ENCODE peak calls at places on chromosomes 16 and 17, in four cellular contexts. X is H1, Y is transverse colon, G is K562. J is an unnamed sample.

GRCh38 chr17:72456026-72456569 is 335.3 kb downstream of the SOX9 start:
- DNase-seq in G (no peak), Y (peak; percentile 80), X (no peak), J (no peak)

GRCh38 chr16:81204794-81205680 is 33.5 kb upstream of the BCO1 start:
- DNase-seq in Y (peak; percentile 36), X (no peak), G (peak; percentile 65), J (no peak)

GRCh38 chr16:71927383-71927782 is 32.1 kb downstream of the IST1 start:
- DNase-seq in X (no peak), Y (peak; percentile 81), G (peak; percentile 26), J (no peak)

GRCh38 chr17:34354637-34355036 is 1.6 kb upstream of the CCL13 start:
- DNase-seq in G (no peak), Y (no peak), X (no peak), J (no peak)

GRCh38 chr17:62870581-62870964 is 62.5 kb upstream of the MARCHF10 start:
- DNase-seq in G (no peak), X (no peak), Y (no peak), J (no peak)

GRCh38 chr17:27591986-27592385 is 39.0 kb upstream of the LGALS9 start:
- DNase-seq in Y (no peak), G (no peak), X (no peak), J (no peak)

GRCh38 chr16:66197668-66198278 is 168.7 kb upstream of the CDH5 start:
- DNase-seq in G (no peak), Y (no peak), X (no peak), J (no peak)

GRCh38 chr17:37710344-37710886 is 34.4 kb downstream of the HNF1B start:
- DNase-seq in G (peak; percentile 44), Y (peak; percentile 94), X (peak; percentile 58), J (no peak)

GRCh38 chr17:55354010-55354409 is 67.6 kb downstream of the MMD start:
- DNase-seq in G (no peak), X (no peak), Y (no peak), J (no peak)

GRCh38 chr16:63578791-63579190 is 1542.6 kb upstream of the CDH8 start:
- DNase-seq in G (no peak), X (no peak), Y (no peak), J (no peak)

GRCh38 chr17:869567-870530 is 87.7 kb downstream of the MRM3 start:
- DNase-seq in X (no peak), G (no peak), Y (no peak), J (no peak)

GRCh38 chr16:83418565-83418964 is 389.2 kb upstream of the HSBP1 start:
- DNase-seq in Y (no peak), X (no peak), G (no peak), J (peak; percentile 3)

GRCh38 chr17:65485388-65486299 is 75.8 kb downstream of the AXIN2 start:
- DNase-seq in X (no peak), Y (no peak), G (no peak), J (no peak)

GRCh38 chr17:39364236-39365025 is 37.0 kb downstream of the FBXL20 start:
- DNase-seq in Y (no peak), G (peak; percentile 71), X (no peak), J (no peak)

GRCh38 chr16:50841081-50841886 is 99.4 kb downstream of the CYLD start:
- DNase-seq in Y (no peak), G (peak; percentile 93), X (no peak), J (no peak)

GRCh38 chr16:89293276-89294143 is 76.0 kb downstream of the ZNF778 start:
- DNase-seq in Y (no peak), G (peak; percentile 55), X (peak; percentile 43), J (no peak)

GRCh38 chr17:56482229-56482628 is 111.3 kb upstream of the NOG start:
- DNase-seq in X (no peak), G (no peak), Y (no peak), J (no peak)

GRCh38 chr17:55641559-55642160 is 81.0 kb downstream of the TMEM100 start:
- DNase-seq in G (peak; percentile 70), X (peak; percentile 33), Y (peak; percentile 57), J (no peak)

DNA sequence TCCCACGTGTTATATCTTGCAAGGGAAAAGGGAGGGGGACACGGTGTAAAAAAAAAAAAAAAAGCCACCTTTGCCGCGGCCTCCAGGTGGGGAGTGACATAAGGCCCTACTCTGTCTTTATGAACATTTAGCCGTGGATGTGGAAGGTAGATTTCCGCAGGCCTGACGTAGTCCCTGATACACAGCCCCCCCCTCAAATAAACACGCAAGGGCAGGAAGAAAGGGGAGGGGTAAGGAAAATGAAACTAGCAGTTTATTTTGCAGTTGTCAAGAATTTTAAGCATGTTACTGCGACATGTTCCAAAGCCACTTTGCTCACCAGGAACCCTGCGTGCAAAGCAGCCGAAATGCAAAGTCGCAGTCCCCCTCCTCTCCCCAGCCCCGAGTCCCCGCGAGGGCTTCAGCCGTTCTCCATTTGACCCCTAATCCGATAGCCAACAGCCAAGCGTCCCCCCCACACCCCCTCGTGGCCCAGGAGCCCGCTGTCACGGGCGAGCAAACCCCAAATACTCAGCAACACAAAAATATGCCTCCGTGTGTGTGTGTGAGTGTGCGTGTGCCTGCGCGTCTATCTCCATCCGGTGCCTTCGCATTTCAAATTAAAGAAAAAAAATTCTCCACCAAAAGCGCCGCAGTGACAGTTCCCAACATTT is 1.2 kb downstream of the CBX4 start:
- DNase-seq in G (peak; percentile 47), Y (peak; percentile 33), X (no peak), J (no peak)
- H3K4me1 ChIP-seq in G (peaks cover 34% of the 10 kb centered on the region), Y (peaks cover 53% of the 10 kb centered on the region), X (peaks cover 46% of the 10 kb centered on the region), J (peaks cover 76% of the 10 kb centered on the region)

GRCh38 chr16:31404353-31405064 is 11.4 kb downstream of the ITGAD start:
- DNase-seq in X (no peak), G (peak; percentile 79), Y (no peak), J (no peak)
- TF ChIP-seq POLR2AphosphoS5 in X (no peak), G (no peak), Y (no peak), J (no peak)

GRCh38 chr17:76540381-76541300 is 797 bp downstream of the PRCD start:
- DNase-seq in Y (peak; percentile 91), G (peak; percentile 97), X (peak; percentile 92), J (peak; percentile 97)
- TF ChIP-seq EP300 in Y (no peak), G (no peak), X (no peak), J (no peak)

DNA sequence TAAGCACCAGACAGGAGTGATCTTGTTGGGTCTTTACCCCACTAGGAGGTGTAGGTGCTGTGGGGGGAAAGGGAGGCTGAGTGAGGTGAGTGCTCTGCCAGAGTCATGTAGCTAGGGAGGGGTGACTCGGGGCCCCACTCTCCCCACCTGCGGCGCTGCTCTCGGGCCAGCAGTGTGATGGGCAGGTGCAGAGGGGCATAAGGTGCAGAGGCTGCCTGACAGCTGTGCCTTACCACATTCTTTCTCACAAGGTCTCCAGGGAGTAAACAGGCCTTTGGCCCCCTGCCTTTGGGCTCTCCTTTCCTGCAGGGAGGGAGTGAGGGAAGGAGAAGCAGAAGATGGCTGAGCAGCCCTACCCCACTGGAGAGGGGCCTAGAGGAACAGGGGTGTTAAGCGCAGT is 4.5 kb upstream of the CNP start:
- DNase-seq in X (no peak), G (no peak), Y (no peak), J (no peak)
- H3K4me1 ChIP-seq in X (peaks cover 17% of the 10 kb centered on the region), G (peaks cover 22% of the 10 kb centered on the region), Y (peaks cover 7% of the 10 kb centered on the region), J (peaks cover 21% of the 10 kb centered on the region)

DNA sequence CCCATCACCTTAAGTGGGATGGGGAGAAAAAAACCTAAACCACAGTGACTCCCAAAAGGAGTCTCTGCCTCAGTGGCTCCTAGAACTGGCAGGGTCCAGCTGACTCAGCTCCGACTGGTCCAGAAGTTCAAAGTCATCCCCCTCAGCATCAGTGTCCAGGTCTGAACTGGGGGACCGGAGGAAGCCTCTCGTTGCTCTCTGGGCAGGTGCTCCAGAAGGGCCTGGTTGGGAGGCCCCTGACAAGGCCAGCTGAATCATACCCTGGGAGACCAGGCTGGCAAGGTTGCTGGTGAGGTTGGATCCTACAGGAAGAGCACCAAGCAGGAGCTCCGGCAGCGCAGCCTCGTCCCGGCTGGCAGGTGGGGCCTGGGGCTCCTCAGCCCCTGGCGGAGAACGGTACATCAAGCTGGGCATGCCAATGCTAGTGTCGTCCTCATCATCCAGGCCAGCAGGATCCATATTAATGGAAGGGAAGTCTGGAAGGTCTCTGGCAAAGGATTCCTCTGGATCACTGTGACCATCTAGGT is 4.3 kb upstream of the PSMC3IP start:
- DNase-seq in X (no peak), Y (no peak), G (no peak), J (no peak)
- TF ChIP-seq POLR2AphosphoS5 in X (no peak), Y (no peak), G (no peak), J (no peak)

GRCh38 chr16:5422047-5422446 is 324.5 kb upstream of the EEF2KMT start:
- DNase-seq in Y (no peak), G (no peak), X (no peak), J (no peak)
- TF ChIP-seq EP300 in Y (no peak), G (no peak), X (no peak), J (no peak)